ENCODE peak calls at places on chromosomes 16 and 17, in eight cellular contexts. M is tibial artery, P is neural progenitor cell, L is HCT116, Z is heart left ventricle, T is body of pancreas, V is lung, A is dorsolateral prefrontal cortex. O is an unnamed sample.
A peak's percentile ranks its signal among the peaks of the same experiment; 100 is the strongest.

GRCh38 chr17:66952681-66953638 is 11.5 kb upstream of the CACNG4 start:
- DNase-seq in M (no peak), P (no peak), L (no peak), Z (no peak), T (no peak), V (no peak), A (no peak), O (no peak)

GRCh38 chr17:64216385-64217248 is 46.4 kb downstream of the TEX2 start:
- DNase-seq in M (no peak), P (peak; percentile 36), L (no peak), Z (peak; percentile 37), T (peak; percentile 64), V (no peak), A (peak; percentile 23), O (peak; percentile 56)

GRCh38 chr17:75091855-75092327 is 4.1 kb downstream of the SLC16A5 start:
- DNase-seq in M (no peak), P (no peak), L (no peak), Z (no peak), T (no peak), V (no peak), A (no peak), O (no peak)

GRCh38 chr17:77145635-77146632 is 5.2 kb downstream of the SEC14L1 start:
- DNase-seq in M (peak; percentile 76), P (no peak), L (no peak), Z (peak; percentile 68), T (peak; percentile 88), V (peak; percentile 85), A (peak; percentile 69), O (peak; percentile 77)

GRCh38 chr16:84471316-84471715 is 33.1 kb downstream of the MEAK7 start:
- DNase-seq in M (no peak), P (no peak), L (no peak), Z (peak; percentile 10), T (no peak), V (no peak), A (no peak), O (no peak)

GRCh38 chr17:75614006-75614405 is 19.2 kb upstream of the SMIM5 start:
- DNase-seq in M (no peak), P (peak; percentile 47), L (no peak), Z (no peak), T (no peak), V (no peak), A (no peak), O (peak; percentile 53)

GRCh38 chr16:50025544-50025931 is 513 bp downstream of the CNEP1R1 start:
- DNase-seq in M (no peak), P (no peak), L (no peak), Z (no peak), T (peak; percentile 13), V (no peak), A (no peak), O (no peak)

GRCh38 chr16:67412294-67412693 is 4.0 kb downstream of the ZDHHC1 start:
- DNase-seq in M (no peak), P (no peak), L (no peak), Z (no peak), T (no peak), V (no peak), A (no peak), O (no peak)

GRCh38 chr16:70760221-70760620 is 40.7 kb downstream of the VAC14 start:
- DNase-seq in M (no peak), P (no peak), L (no peak), Z (no peak), T (no peak), V (no peak), A (no peak), O (no peak)

GRCh38 chr16:69085032-69085695 is 20.3 kb upstream of the HAS3 start:
- DNase-seq in M (no peak), P (no peak), L (no peak), Z (no peak), T (no peak), V (no peak), A (no peak), O (no peak)

GRCh38 chr17:14552311-14552710 is 251.4 kb downstream of the HS3ST3B1 start:
- DNase-seq in M (no peak), P (no peak), L (no peak), Z (no peak), T (no peak), V (no peak), A (no peak), O (no peak)

GRCh38 chr16:51168755-51169154 is 17.7 kb upstream of the SALL1 start:
- DNase-seq in M (no peak), P (no peak), L (no peak), Z (no peak), T (no peak), V (no peak), A (no peak), O (no peak)

GRCh38 chr17:42937712-42938596 is 26.3 kb downstream of the AARSD1 start:
- DNase-seq in M (no peak), P (peak; percentile 82), L (peak; percentile 51), Z (peak; percentile 38), T (peak; percentile 54), V (peak; percentile 31), A (peak; percentile 6), O (peak; percentile 75)

GRCh38 chr16:627458-628239 is 3.1 kb upstream of the WFIKKN1 start:
- DNase-seq in M (no peak), P (no peak), L (no peak), Z (no peak), T (peak; percentile 60), V (peak; percentile 81), A (no peak), O (peak; percentile 37)

GRCh38 chr16:29994613-29995329 is 646 bp downstream of the HIRIP3 start:
- DNase-seq in M (no peak), P (no peak), L (no peak), Z (peak; percentile 62), T (peak; percentile 73), V (peak; percentile 84), A (peak; percentile 59), O (no peak)

GRCh38 chr16:30484887-30485286 is 12.3 kb downstream of the ITGAL start:
- DNase-seq in M (no peak), P (no peak), L (no peak), Z (no peak), T (no peak), V (no peak), A (no peak), O (no peak)

GRCh38 chr16:66366433-66367299 is at the start of gene CDH5:
- DNase-seq in M (peak; percentile 84), P (no peak), L (no peak), Z (peak; percentile 81), T (peak; percentile 32), V (peak; percentile 58), A (peak; percentile 57), O (no peak)

GRCh38 chr17:28548417-28549130 is 3.9 kb downstream of the UNC119 start:
- DNase-seq in M (no peak), P (no peak), L (no peak), Z (no peak), T (no peak), V (no peak), A (no peak), O (no peak)

GRCh38 chr17:74605361-74605760 is 13.3 kb upstream of the CD300LD start:
- DNase-seq in M (peak; percentile 75), P (no peak), L (no peak), Z (no peak), T (peak; percentile 20), V (no peak), A (peak; percentile 87), O (peak; percentile 11)

GRCh38 chr16:23859713-23860269 is 24.0 kb downstream of the PRKCB start:
- DNase-seq in M (no peak), P (no peak), L (no peak), Z (no peak), T (no peak), V (no peak), A (no peak), O (no peak)

GRCh38 chr16:28923652-28924398 is 1.2 kb downstream of the RABEP2 start:
- DNase-seq in M (no peak), P (no peak), L (no peak), Z (no peak), T (peak; percentile 27), V (no peak), A (no peak), O (no peak)

GRCh38 chr16:57640612-57641011 is 12.2 kb downstream of the ADGRG1 start:
- DNase-seq in M (no peak), P (no peak), L (no peak), Z (no peak), T (peak; percentile 66), V (no peak), A (no peak), O (no peak)

GRCh38 chr16:57638381-57638780 is 10.0 kb downstream of the ADGRG1 start:
- DNase-seq in M (no peak), P (no peak), L (no peak), Z (no peak), T (no peak), V (no peak), A (no peak), O (no peak)

GRCh38 chr16:57637965-57638364 is 9.5 kb downstream of the ADGRG1 start:
- DNase-seq in M (no peak), P (no peak), L (no peak), Z (no peak), T (no peak), V (no peak), A (no peak), O (no peak)

GRCh38 chr16:57640185-57640584 is 11.8 kb downstream of the ADGRG1 start:
- DNase-seq in M (no peak), P (no peak), L (no peak), Z (no peak), T (no peak), V (no peak), A (no peak), O (no peak)

GRCh38 chr16:57639172-57639571 is 10.7 kb downstream of the ADGRG1 start:
- DNase-seq in M (no peak), P (peak; percentile 98), L (no peak), Z (no peak), T (peak; percentile 86), V (no peak), A (no peak), O (peak; percentile 78)
- H3K27ac ChIP-seq in M (no peak overlapping the region), P (no peak overlapping the region), L (no peak overlapping the region), Z (peak overlapping the region; percentile 92), T (peak overlapping the region; percentile 75), V (peak overlapping the region; percentile 50), A (peak overlapping the region; percentile 93), O (no peak overlapping the region)

GRCh38 chr17:48497103-48497502 is 33.7 kb downstream of the HOXB1 start:
- DNase-seq in M (no peak), P (no peak), L (no peak), Z (no peak), T (no peak), V (no peak), A (no peak), O (peak; percentile 42)
- H3K27me3 ChIP-seq in M (peaks cover 32% of the 10 kb centered on the region), P (peaks cover 100% of the 10 kb centered on the region), L (no peaks in the 10 kb centered on the region), Z (peaks cover 17% of the 10 kb centered on the region), T (peaks cover 7% of the 10 kb centered on the region), V (no peaks in the 10 kb centered on the region), A (peaks cover 53% of the 10 kb centered on the region), O (no peaks in the 10 kb centered on the region)

DNA sequence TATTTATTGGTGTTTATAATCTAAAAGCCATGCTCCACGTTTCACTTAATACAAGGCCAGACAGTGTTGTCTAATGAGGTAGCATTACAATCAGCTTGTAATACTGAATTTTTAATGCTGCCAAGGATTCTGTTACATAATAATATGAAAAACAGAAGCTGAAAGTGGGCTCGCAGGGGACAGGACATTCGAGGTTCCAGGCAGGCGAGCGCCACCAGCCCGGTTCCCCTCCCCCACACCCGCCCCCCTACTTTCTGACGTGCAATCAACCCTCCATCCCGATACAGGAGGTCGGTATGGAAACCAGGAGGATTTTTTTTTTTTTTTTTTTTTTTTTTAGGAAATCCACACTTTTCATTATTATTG is 6.2 kb upstream of the ZFHX3 start:
- DNase-seq in M (no peak), P (no peak), L (no peak), Z (no peak), T (no peak), V (no peak), A (no peak), O (no peak)
- H3K27ac ChIP-seq in M (peak overlapping the region; percentile 99), P (no peak overlapping the region), L (peak overlapping the region; percentile 60), Z (peak overlapping the region; percentile 92), T (peak overlapping the region; percentile 96), V (no peak overlapping the region), A (peak overlapping the region; percentile 92), O (no peak overlapping the region)

GRCh38 chr17:61451538-61452300 is 503 bp upstream of the TBX4 start:
- DNase-seq in M (no peak), P (peak; percentile 74), L (no peak), Z (no peak), T (no peak), V (no peak), A (no peak), O (no peak)
- H3K27me3 ChIP-seq in M (peaks cover 60% of the 10 kb centered on the region), P (peaks cover 100% of the 10 kb centered on the region), L (no peaks in the 10 kb centered on the region), Z (peaks cover 64% of the 10 kb centered on the region), T (peaks cover 36% of the 10 kb centered on the region), V (peaks cover 4% of the 10 kb centered on the region), A (peaks cover 85% of the 10 kb centered on the region), O (no peaks in the 10 kb centered on the region)